ENCODE peak calls at places on chromosome 16, in six cellular contexts. Z is thoracic aorta; W is gastrocnemius medialis; J is CD4-positive, CD25-positive, alpha-beta regulatory T cell; K is upper lobe of right lung; D is CD8-positive, alpha-beta T cell. R is an unnamed sample. For H3K4me1, the result is how much of the 10 kb centered on the place peaks cover.

GRCh38 chr16:26765087-26765486 is 301.6 kb upstream of the C16orf82 start:
- DNase-seq in J (no peak), Z (no peak), D (no peak), K (no peak), W (no peak), R (no peak)

GRCh38 chr16:83901101-83901500 is 2.2 kb downstream of the MLYCD start:
- DNase-seq in Z (no peak), K (no peak), D (no peak), W (no peak), J (no peak), R (no peak)

GRCh38 chr16:84396537-84397008 is 28.2 kb downstream of the ATP2C2 start:
- DNase-seq in K (peak), W (no peak), D (no peak), J (no peak), Z (no peak), R (no peak)

GRCh38 chr16:57639172-57639571 is 10.7 kb downstream of the ADGRG1 start:
- DNase-seq in J (no peak), D (no peak), K (no peak), Z (no peak), W (no peak), R (no peak)

GRCh38 chr16:19522369-19523159 is 666 bp upstream of the GDE1 start:
- DNase-seq in D (no peak), K (no peak), J (no peak), W (no peak), Z (no peak), R (no peak)

GRCh38 chr16:66891797-66892196 is 11.5 kb downstream of the PDP2 start:
- DNase-seq in W (no peak), J (no peak), K (no peak), D (no peak), Z (no peak), R (no peak)

GRCh38 chr16:86041807-86042206 is 142.8 kb downstream of the IRF8 start:
- DNase-seq in W (no peak), K (no peak), Z (no peak), J (no peak), D (no peak), R (no peak)

GRCh38 chr16:8912793-8913192 is 30.6 kb downstream of the LITAFD start:
- DNase-seq in W (no peak), J (no peak), D (no peak), Z (no peak), K (no peak), R (no peak)

GRCh38 chr16:61780161-61780560 is 256.1 kb downstream of the CDH8 start:
- DNase-seq in J (no peak), W (no peak), K (no peak), D (no peak), Z (no peak), R (no peak)

GRCh38 chr16:58346831-58347371 is 45.4 kb upstream of the GINS3 start:
- DNase-seq in W (no peak), Z (no peak), J (no peak), D (no peak), K (no peak), R (no peak)

GRCh38 chr16:71414038-71414437 is 27.8 kb downstream of the TLE7 start:
- DNase-seq in Z (no peak), J (no peak), W (no peak), D (no peak), K (peak), R (no peak)

GRCh38 chr16:27359051-27359450 is 42.9 kb upstream of the IL21R start:
- DNase-seq in D (no peak), Z (no peak), K (no peak), J (no peak), W (no peak), R (no peak)

GRCh38 chr16:12920739-12921138 is 19.3 kb downstream of the SHISA9 start:
- DNase-seq in Z (no peak), J (no peak), D (no peak), K (no peak), W (no peak), R (no peak)

GRCh38 chr16:53056528-53056881 is 1.7 kb downstream of the CHD9 start:
- DNase-seq in J (no peak), K (no peak), D (no peak), W (no peak), Z (no peak), R (no peak)

GRCh38 chr16:57532251-57532625 is 4.1 kb downstream of the CCDC102A start:
- DNase-seq in J (no peak), K (peak), Z (no peak), D (no peak), W (peak), R (no peak)

GRCh38 chr16:84466692-84467091 is 37.8 kb downstream of the MEAK7 start:
- DNase-seq in D (no peak), W (no peak), J (no peak), Z (no peak), K (no peak), R (no peak)

GRCh38 chr16:75053791-75054555 is 55.1 kb downstream of the ZNRF1 start:
- DNase-seq in D (no peak), K (no peak), W (peak), J (no peak), Z (no peak), R (peak)

GRCh38 chr16:13793788-13794461 is 126.0 kb upstream of the ERCC4 start:
- DNase-seq in Z (no peak), W (peak), J (no peak), D (no peak), K (no peak), R (no peak)

GRCh38 chr16:78892925-78893324 is 707.6 kb downstream of the MAF start:
- DNase-seq in D (no peak), J (no peak), Z (no peak), K (no peak), W (no peak), R (no peak)

GRCh38 chr16:10817963-10818941 is at the start of gene TVP23A:
- DNase-seq in Z (no peak), J (no peak), D (no peak), W (no peak), K (no peak), R (no peak)

GRCh38 chr16:67528222-67528869 is at the start of gene RIPOR1:
- DNase-seq in J (peak), Z (no peak), K (peak), W (peak), D (no peak), R (no peak)

GRCh38 chr16:4350787-4351659 is at the start of gene PAM16:
- DNase-seq in D (peak), Z (peak), J (peak), K (peak), W (peak), R (peak)

GRCh38 chr16:4349332-4349731 is 1.8 kb downstream of the PAM16 start:
- DNase-seq in K (no peak), J (no peak), Z (no peak), D (no peak), W (no peak), R (no peak)

GRCh38 chr16:4351880-4352279 is 759 bp upstream of the PAM16 start:
- DNase-seq in Z (no peak), J (no peak), K (no peak), W (no peak), D (no peak), R (no peak)

GRCh38 chr16:4347765-4348509 is 3.2 kb downstream of the PAM16 start:
- DNase-seq in W (peak), K (peak), Z (no peak), J (no peak), D (no peak), R (no peak)

GRCh38 chr16:4350365-4350786 is 745 bp downstream of the PAM16 start:
- DNase-seq in W (no peak), D (no peak), Z (no peak), K (no peak), J (no peak), R (no peak)
- H3K4me1 ChIP-seq in W (under half), D (under half), Z (under half), K (under half), J (under half), R (half or more)

DNA sequence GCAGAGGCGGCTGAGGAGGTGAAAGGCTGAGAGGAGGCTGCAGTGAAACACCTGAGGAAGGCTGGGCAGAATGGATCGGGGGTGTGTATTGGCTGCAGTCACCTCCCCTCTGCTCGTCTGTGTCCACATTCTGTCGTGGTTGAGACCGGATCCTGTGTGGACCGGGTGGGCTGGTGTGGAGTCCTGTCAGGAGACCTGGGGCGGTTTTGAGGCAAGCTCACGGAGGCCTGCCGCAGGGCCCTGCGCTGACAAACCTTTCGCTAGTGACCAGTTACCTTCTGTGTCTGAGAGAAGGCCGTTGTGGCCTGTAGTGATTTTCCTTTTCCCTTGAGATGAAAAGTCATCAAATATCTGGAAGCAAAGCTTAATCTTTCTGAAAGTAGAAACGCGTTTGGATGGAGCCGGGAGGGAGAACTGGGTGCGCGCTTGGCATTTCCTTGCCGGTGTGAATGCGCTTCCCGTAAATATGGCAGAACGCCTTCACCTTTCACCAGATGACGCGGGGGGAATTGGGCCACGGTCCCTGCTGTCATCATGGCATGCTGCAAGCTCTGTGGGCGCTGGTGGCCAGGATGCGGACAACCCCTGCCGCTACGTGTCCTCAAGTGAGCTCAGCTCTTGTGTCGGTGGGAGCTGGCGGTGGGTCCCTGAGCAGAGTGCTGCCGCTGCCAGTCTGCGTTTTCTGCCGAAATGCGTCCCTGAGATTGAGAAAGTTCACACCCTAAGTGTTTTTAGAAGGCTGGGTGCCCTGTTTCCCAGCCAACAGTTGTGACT is 6.2 kb downstream of the BANP start:
- DNase-seq in J (no peak), K (no peak), W (no peak), D (no peak), Z (no peak), R (no peak)
- H3K27ac ChIP-seq in J (peak), K (no peak), W (no peak), D (peak), Z (no peak), R (no peak)

GRCh38 chr16:89412811-89413210 is 77.5 kb downstream of the ANKRD11 start:
- DNase-seq in Z (no peak), K (no peak), W (no peak), D (no peak), J (no peak), R (no peak)

GRCh38 chr16:89409161-89409711 is 81.1 kb downstream of the ANKRD11 start:
- DNase-seq in Z (no peak), W (no peak), D (peak), J (peak), K (no peak), R (no peak)

GRCh38 chr16:89410322-89410721 is 80.0 kb downstream of the ANKRD11 start:
- DNase-seq in K (no peak), Z (no peak), J (no peak), W (no peak), D (no peak), R (no peak)

GRCh38 chr16:89410794-89411309 is 79.5 kb downstream of the ANKRD11 start:
- DNase-seq in Z (peak), K (peak), D (no peak), J (peak), W (peak), R (peak)

DNA sequence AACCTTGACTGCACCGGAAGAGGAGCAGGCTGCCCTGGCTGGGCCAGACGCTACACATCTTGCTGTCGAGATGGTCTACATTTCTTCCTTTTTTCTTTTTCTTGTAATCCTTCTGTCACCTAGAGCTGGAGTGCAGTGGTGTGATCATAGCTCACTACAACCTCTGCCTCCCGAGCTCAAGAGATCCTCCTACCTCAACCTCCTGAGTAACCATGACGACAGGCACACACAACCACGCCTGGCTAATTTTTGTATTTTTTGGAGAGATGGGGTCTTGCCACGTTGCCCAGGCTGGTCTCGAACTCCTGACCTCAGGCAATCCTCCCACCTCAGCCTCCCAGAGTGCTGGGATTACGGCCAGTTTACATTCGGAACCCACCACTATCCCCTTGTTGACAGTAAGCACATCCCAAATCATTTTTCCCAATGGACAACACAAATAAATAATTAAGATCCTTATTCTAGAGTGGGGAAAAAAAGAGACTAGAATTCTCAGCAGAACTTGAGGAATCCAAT is 79.0 kb downstream of the ANKRD11 start:
- DNase-seq in W (no peak), J (no peak), D (no peak), Z (no peak), K (no peak), R (no peak)
- H3K4me1 ChIP-seq in W (half or more), J (half or more), D (half or more), Z (half or more), K (half or more), R (half or more)

DNA sequence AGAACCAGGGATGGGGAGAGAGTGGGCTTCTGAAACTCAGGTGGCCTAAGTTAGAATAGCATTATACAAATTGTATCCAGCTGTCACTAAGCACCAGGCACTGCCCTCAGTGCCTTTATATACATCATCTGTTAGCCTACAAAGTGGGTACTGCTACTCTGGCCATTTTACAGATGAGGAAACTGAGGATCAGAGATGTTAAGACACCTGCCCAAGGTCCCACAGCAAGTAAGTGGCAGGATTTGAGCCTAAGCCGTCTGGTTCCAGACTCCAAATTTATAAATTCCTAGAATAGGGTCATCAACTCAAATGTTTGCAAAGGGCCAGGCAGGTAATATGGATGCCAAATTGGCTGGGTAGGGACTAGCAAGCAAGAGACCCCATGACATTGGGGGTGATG is 2.3 kb downstream of the ORAI3 start:
- DNase-seq in J (no peak), W (no peak), Z (no peak), K (no peak), D (no peak), R (no peak)
- H3K27ac ChIP-seq in J (no peak), W (peak), Z (peak), K (no peak), D (no peak), R (peak)

GRCh38 chr16:2034695-2035430 is 8.2 kb downstream of the NHERF2 start:
- DNase-seq in K (no peak), J (no peak), W (no peak), D (no peak), Z (no peak), R (no peak)
- H3K4me1 ChIP-seq in K (half or more), J (under half), W (under half), D (under half), Z (half or more), R (half or more)